ENCODE peak calls at places on chromosomes 7 and 10, in nine cellular contexts. M is HCT116, G is breast epithelium, O is SK-N-SH, K is Panc1, B is spleen, U is SK-N-MC, F is HepG2, R is upper lobe of left lung. W is an unnamed sample.

GRCh38 chr7:17444673-17445072 is 146.2 kb downstream of the AHR start:
- DNase-seq in M (peak; percentile 19), U (no peak), B (no peak), F (no peak), G (no peak), R (no peak), K (no peak), O (no peak), W (no peak)

GRCh38 chr7:64541438-64542359 is 21.2 kb downstream of the ZNF680 start:
- DNase-seq in K (no peak), B (no peak), U (no peak), M (peak; percentile 55), F (no peak), R (no peak), G (no peak), O (no peak), W (no peak)

GRCh38 chr7:333399-333776 is 43.4 kb downstream of the FOXL3 start:
- DNase-seq in K (no peak), M (no peak), U (no peak), R (no peak), F (peak; percentile 63), B (no peak), G (peak; percentile 76), O (peak; percentile 62), W (peak; percentile 70)

GRCh38 chr10:73368238-73368637 is 9.6 kb upstream of the CFAP70 start:
- DNase-seq in F (no peak), K (no peak), R (no peak), U (no peak), G (no peak), O (no peak), M (no peak), B (no peak), W (no peak)

GRCh38 chr7:150753826-150754603 is 16.8 kb downstream of the GIMAP5 start:
- DNase-seq in O (peak; percentile 68), B (no peak), U (no peak), F (peak; percentile 16), K (no peak), M (no peak), G (no peak), R (no peak), W (no peak)

GRCh38 chr7:91383186-91383585 is 119.0 kb downstream of the FZD1 start:
- DNase-seq in M (no peak), F (no peak), K (no peak), U (no peak), R (no peak), G (no peak), O (no peak), B (no peak), W (no peak)

GRCh38 chr7:158067931-158068482 is 519.6 kb downstream of the PTPRN2 start:
- DNase-seq in G (no peak), U (no peak), O (no peak), R (no peak), M (no peak), B (peak; percentile 67), K (no peak), F (no peak), W (no peak)

GRCh38 chr10:113441220-113441619 is 111.6 kb upstream of the HABP2 start:
- DNase-seq in F (peak; percentile 6), M (no peak), U (no peak), K (no peak), O (no peak), B (no peak), R (no peak), G (no peak), W (no peak)

GRCh38 chr10:93821051-93821772 is 63.5 kb downstream of the LGI1 start:
- DNase-seq in O (no peak), F (peak; percentile 14), K (no peak), G (no peak), B (no peak), M (peak; percentile 36), R (no peak), U (no peak), W (no peak)

GRCh38 chr10:71745659-71746250 is 26.2 kb upstream of the C10orf105 start:
- DNase-seq in M (no peak), K (no peak), G (no peak), R (no peak), O (no peak), B (no peak), F (no peak), U (no peak), W (no peak)

GRCh38 chr10:11527068-11527467 is 84.4 kb downstream of the USP6NL start:
- DNase-seq in O (no peak), F (no peak), G (no peak), R (no peak), K (no peak), B (no peak), M (no peak), U (no peak), W (no peak)

GRCh38 chr10:4353059-4353655 is 472.9 kb upstream of the AKR1E2 start:
- DNase-seq in U (no peak), B (no peak), O (no peak), G (no peak), R (no peak), F (no peak), M (no peak), K (no peak), W (no peak)

GRCh38 chr10:4355346-4355745 is 470.7 kb upstream of the AKR1E2 start:
- DNase-seq in O (no peak), M (no peak), R (no peak), U (no peak), G (no peak), K (no peak), B (no peak), F (no peak), W (no peak)

GRCh38 chr10:4352566-4352961 is 473.4 kb upstream of the AKR1E2 start:
- DNase-seq in F (no peak), R (no peak), U (no peak), M (no peak), B (no peak), G (no peak), O (no peak), K (no peak), W (no peak)

GRCh38 chr10:4354382-4354812 is 471.6 kb upstream of the AKR1E2 start:
- DNase-seq in R (no peak), K (peak; percentile 73), B (no peak), G (no peak), F (no peak), O (no peak), M (peak; percentile 88), U (no peak), W (peak; percentile 24)

GRCh38 chr10:4353964-4354363 is 472.0 kb upstream of the AKR1E2 start:
- DNase-seq in M (peak; percentile 26), O (no peak), U (no peak), B (no peak), F (no peak), R (no peak), G (no peak), K (peak; percentile 77), W (no peak)
- TF ChIP-seq POLR2AphosphoS5 in M (no peak), O (no peak), U (no peak), B (no peak), F (no peak), R (no peak), G (no peak), K (peak; percentile 52), W (no peak)

GRCh38 chr10:97718659-97719142 is 5.2 kb downstream of the MARVELD1 start:
- DNase-seq in G (peak; percentile 88), F (peak; percentile 61), U (no peak), B (peak; percentile 67), M (peak; percentile 75), R (peak; percentile 88), K (no peak), O (peak; percentile 49), W (peak; percentile 92)
- H3K9me3 ChIP-seq in G (no peaks in the 10 kb centered on the region), F (no peaks in the 10 kb centered on the region), U (no peaks in the 10 kb centered on the region), B (no peaks in the 10 kb centered on the region), M (no peaks in the 10 kb centered on the region), R (no peaks in the 10 kb centered on the region), K (no peaks in the 10 kb centered on the region), O (no peaks in the 10 kb centered on the region), W (no peaks in the 10 kb centered on the region)

GRCh38 chr7:12684733-12685132 is 2.7 kb upstream of the ARL4A start:
- DNase-seq in F (no peak), M (no peak), G (no peak), K (no peak), R (no peak), U (no peak), B (no peak), O (no peak), W (no peak)

GRCh38 chr7:12687213-12688171 is at the start of gene ARL4A:
- DNase-seq in B (peak; percentile 96), F (peak; percentile 98), G (peak; percentile 99), K (peak; percentile 94), M (peak; percentile 96), R (peak; percentile 99), O (peak; percentile 98), U (peak; percentile 88), W (peak; percentile 100)

GRCh38 chr7:12685550-12685949 is 1.9 kb upstream of the ARL4A start:
- DNase-seq in G (no peak), U (no peak), R (no peak), K (no peak), B (no peak), F (no peak), O (peak; percentile 27), M (no peak), W (no peak)

GRCh38 chr7:12686894-12687212 is 580 bp upstream of the ARL4A start:
- DNase-seq in M (no peak), O (no peak), U (no peak), R (no peak), K (no peak), B (no peak), F (no peak), G (no peak), W (no peak)

DNA sequence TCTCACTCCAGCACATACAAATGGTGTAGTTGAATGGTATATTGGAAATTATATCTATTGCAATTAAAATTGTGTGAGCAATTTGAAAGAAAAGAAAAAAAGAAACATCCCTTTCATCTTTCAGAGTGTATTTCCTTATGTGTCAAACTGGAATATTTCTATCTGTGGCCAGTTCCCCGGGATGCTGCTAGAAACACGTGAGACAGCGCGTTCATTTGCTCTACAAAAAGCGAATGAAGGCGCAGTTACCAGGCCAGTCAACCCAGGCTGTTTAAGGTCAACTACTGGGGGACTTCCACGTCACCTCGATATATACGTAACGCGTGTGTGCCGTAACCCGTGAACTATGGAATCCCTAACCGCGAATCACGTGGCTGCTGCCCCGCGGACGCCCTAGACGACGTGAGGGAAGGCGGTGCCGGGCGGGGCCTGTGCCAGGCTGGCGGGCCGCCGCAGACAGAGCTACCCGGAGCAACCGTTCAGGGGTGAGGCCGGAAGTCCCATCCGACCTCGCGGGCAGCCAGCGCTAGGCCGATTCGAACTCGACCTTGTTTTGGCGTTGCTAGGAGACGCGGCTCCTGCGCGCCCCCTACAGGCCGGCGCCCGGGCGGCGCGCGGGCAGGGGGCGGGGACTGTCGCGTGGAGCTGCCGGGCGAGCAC is 1.1 kb upstream of the ARL4A start:
- DNase-seq in G (peak; percentile 91), U (no peak), F (peak; percentile 72), K (peak; percentile 97), M (peak; percentile 87), B (peak; percentile 99), R (peak; percentile 97), O (peak; percentile 96), W (peak; percentile 81)
- TF ChIP-seq POLR2AphosphoS5 in G (peak; percentile 87), U (no peak), F (no peak), K (peak; percentile 46), M (peak; percentile 62), B (peak; percentile 84), R (peak; percentile 80), O (no peak), W (peak; percentile 25)

GRCh38 chr10:46016190-46016589 is 14.2 kb downstream of the NCOA4 start:
- DNase-seq in F (no peak), G (no peak), U (no peak), M (no peak), K (no peak), R (no peak), B (no peak), O (no peak), W (no peak)
- H3K9me3 ChIP-seq in F (no peaks in the 10 kb centered on the region), G (no peaks in the 10 kb centered on the region), U (no peaks in the 10 kb centered on the region), M (no peaks in the 10 kb centered on the region), K (no peaks in the 10 kb centered on the region), R (no peaks in the 10 kb centered on the region), B (no peaks in the 10 kb centered on the region), O (no peaks in the 10 kb centered on the region), W (no peaks in the 10 kb centered on the region)